ENCODE peak calls at places on chromosomes 2 and 18, in ten cellular contexts. Z is Calu3, B is sigmoid colon, W is MCF 10A, T is tibial nerve, G is HFF-Myc, J is PC-9, V is neural progenitor cell, K is GM10248, P is left ventricle myocardium inferior. N is an unnamed sample.

GRCh38 chr2:23492337-23492675 is 107.3 kb downstream of the KLHL29 start:
- DNase-seq in Z (no peak), B (no peak), W (no peak), T (no peak), G (no peak), J (no peak), V (no peak), K (no peak), P (no peak), N (no peak)

GRCh38 chr2:233385489-233386044 is 31.3 kb downstream of the DGKD start:
- DNase-seq in Z (no peak), B (no peak), W (no peak), T (no peak), G (no peak), J (no peak), V (no peak), K (peak; percentile 69), P (no peak), N (peak; percentile 64)

GRCh38 chr2:8432712-8433336 is 249.0 kb upstream of the ID2 start:
- DNase-seq in Z (no peak), B (no peak), W (no peak), T (no peak), G (no peak), J (no peak), V (no peak), K (no peak), P (no peak), N (no peak)

GRCh38 chr2:109473006-109473380 is 140.8 kb downstream of the SEPTIN10 start:
- DNase-seq in Z (no peak), B (no peak), W (no peak), T (no peak), G (no peak), J (no peak), V (peak; percentile 58), K (no peak), P (no peak), N (no peak)

GRCh38 chr2:238787507-238787906 is 60.4 kb upstream of the TWIST2 start:
- DNase-seq in Z (no peak), B (no peak), W (no peak), T (no peak), G (no peak), J (no peak), V (no peak), K (no peak), P (no peak), N (no peak)

GRCh38 chr2:231512222-231512621 is 18.0 kb downstream of the NMUR1 start:
- DNase-seq in Z (no peak), B (peak; percentile 26), W (no peak), T (no peak), G (no peak), J (no peak), V (no peak), K (no peak), P (no peak), N (no peak)

GRCh38 chr2:17892726-17893534 is 14.5 kb downstream of the KCNS3 start:
- DNase-seq in Z (peak; percentile 9), B (no peak), W (peak; percentile 20), T (no peak), G (no peak), J (peak; percentile 84), V (peak; percentile 22), K (no peak), P (no peak), N (no peak)

GRCh38 chr2:46335404-46335965 is 38.3 kb downstream of the EPAS1 start:
- DNase-seq in Z (peak; percentile 15), B (peak; percentile 80), W (peak; percentile 56), T (no peak), G (no peak), J (no peak), V (peak; percentile 57), K (no peak), P (peak; percentile 38), N (no peak)

GRCh38 chr2:102181919-102182635 is 4.7 kb upstream of the IL1RL2 start:
- DNase-seq in Z (no peak), B (peak; percentile 73), W (no peak), T (no peak), G (no peak), J (no peak), V (no peak), K (no peak), P (no peak), N (no peak)

GRCh38 chr2:114543106-114543806 is 100.8 kb downstream of the DPP10 start:
- DNase-seq in Z (peak; percentile 44), B (no peak), W (peak; percentile 18), T (peak; percentile 14), G (no peak), J (no peak), V (peak; percentile 41), K (no peak), P (peak; percentile 27), N (no peak)
- TF ChIP-seq CTCF in Z (peak; percentile 41), B (no peak), W (no peak), T (peak; percentile 10), G (no peak), J (no peak), V (peak; percentile 46), K (no peak), P (peak; percentile 44), N (no peak)

DNA sequence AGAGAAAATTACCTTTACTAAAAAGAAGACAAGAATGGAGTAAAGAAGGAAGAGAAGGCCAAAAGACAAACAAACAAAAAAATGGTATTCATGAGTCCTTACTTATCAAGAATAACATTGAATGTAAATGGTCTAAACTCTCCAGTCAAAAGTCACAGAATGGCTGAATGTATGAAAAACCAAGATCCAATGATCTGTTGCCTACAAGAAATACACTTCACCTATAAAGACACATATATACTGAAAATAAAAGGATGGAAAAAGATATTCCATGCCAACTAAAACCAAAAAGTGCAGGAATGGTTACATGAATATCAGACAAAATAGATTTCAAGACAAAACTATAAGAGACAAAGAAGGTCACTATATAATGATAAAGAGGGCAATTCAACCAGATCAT is 65.0 kb upstream of the ASXL3 start:
- DNase-seq in Z (no peak), B (no peak), W (no peak), T (no peak), G (no peak), J (no peak), V (no peak), K (no peak), P (no peak), N (no peak)
- TF ChIP-seq CTCF in Z (no peak), B (no peak), W (no peak), T (no peak), G (no peak), J (no peak), V (no peak), K (no peak), P (no peak), N (no peak)

DNA sequence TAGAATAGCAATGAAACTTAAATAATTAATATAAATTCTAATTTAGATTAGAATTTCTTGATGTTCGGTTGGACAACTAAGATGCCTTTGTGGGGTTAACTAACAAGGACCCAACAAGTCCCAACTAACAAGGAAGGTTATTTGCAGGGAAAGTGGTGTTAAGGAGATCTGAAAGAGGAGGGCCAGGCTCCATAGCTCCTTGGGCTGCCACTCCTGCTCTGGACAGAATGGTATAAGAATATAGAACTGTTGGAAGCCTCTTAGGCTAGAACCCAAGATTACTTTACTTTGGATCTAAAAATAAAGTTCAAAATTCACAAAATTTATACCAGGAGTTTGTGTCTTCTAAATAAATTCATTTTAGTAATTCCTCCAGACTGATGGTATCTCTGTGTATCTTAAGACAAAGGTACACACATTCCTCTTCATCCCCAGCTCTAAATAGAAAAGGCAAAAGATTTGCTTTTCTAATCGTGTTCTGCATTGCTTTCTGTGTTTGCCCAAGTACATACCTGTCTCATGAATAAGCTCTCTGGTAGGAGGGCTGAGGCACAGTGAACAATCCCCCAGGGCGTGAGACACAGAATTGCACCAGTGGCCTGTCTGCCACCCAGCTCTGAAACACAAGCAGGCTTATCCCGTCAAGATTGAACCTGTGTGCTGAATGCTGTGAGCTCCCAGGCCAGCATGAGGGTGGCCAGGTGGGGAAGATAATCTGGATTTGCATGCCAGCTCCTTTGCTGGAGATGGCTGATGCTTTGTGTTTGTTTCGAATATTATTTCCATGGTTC is 176.0 kb downstream of the ACKR3 start:
- DNase-seq in Z (peak; percentile 77), B (no peak), W (peak; percentile 87), T (no peak), G (no peak), J (peak; percentile 78), V (peak; percentile 50), K (no peak), P (no peak), N (no peak)
- TF ChIP-seq CTCF in Z (no peak), B (no peak), W (no peak), T (no peak), G (no peak), J (no peak), V (no peak), K (no peak), P (no peak), N (no peak)

DNA sequence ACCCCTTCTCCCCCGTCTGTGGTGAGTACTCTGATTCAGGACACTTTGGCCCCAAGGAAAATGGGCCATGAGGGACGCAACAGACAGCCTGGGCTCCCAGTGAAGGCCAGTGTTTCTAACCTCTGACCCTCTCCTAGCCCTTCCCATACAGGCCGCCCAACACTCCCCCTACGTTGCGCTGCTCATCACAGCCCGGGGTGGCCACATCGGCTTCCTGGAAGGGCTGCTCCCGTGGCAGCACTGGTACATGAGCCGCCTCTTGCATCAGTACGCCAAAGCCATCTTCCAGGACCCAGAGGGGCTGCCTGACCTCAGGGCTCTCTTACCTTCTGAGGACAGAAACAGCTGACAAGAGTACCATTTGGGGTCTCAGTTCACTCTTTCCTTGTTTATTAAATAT is 4.0 kb downstream of the PREB start:
- DNase-seq in Z (no peak), B (no peak), W (no peak), T (no peak), G (no peak), J (no peak), V (no peak), K (no peak), P (no peak), N (no peak)
- TF ChIP-seq CTCF in Z (no peak), B (no peak), W (no peak), T (no peak), G (no peak), J (no peak), V (no peak), K (no peak), P (no peak), N (no peak)

N was measured in GM06990.